ENCODE peak calls at places on chromosomes 7 and 10, in eight cellular contexts. B is NCI-H524; O is skeletal muscle cell; G is HFFc6; V is anterior cingulate cortex; E is cortex of kidney; F is stimulated activated CD4-positive, alpha-beta T cell treated with anti-CD3 and anti-CD28 coated beads, Interleukin-4, amount 100 ng/mL, for 48 hours; N is myocyte. P is an unnamed sample.

GRCh38 chr7:79612027-79612426 is 158.6 kb upstream of the MAGI2 start:
- DNase-seq in N (peak; percentile 22), F (no peak), E (no peak), V (no peak), B (no peak), O (no peak), G (no peak), P (no peak)

GRCh38 chr10:72164617-72165016 is 51.2 kb upstream of the ANAPC16 start:
- DNase-seq in F (no peak), O (no peak), V (no peak), E (no peak), G (no peak), N (no peak), B (no peak), P (no peak)

GRCh38 chr10:96261930-96262329 is 9.4 kb downstream of the BLNK start:
- DNase-seq in N (no peak), F (no peak), V (no peak), O (no peak), E (no peak), B (no peak), G (no peak), P (no peak)

GRCh38 chr7:6565655-6566054 is 11.6 kb upstream of the ZDHHC4 start:
- DNase-seq in F (no peak), G (no peak), N (no peak), B (no peak), E (no peak), O (no peak), V (no peak), P (no peak)

GRCh38 chr7:69768986-69769595 is 170.8 kb downstream of the AUTS2 start:
- DNase-seq in V (no peak), F (no peak), E (no peak), N (no peak), B (no peak), O (no peak), G (no peak), P (no peak)

GRCh38 chr7:135512135-135512887 is 2.4 kb upstream of the CNOT4 start:
- DNase-seq in E (no peak), B (peak; percentile 2), G (peak; percentile 61), O (no peak), V (no peak), F (no peak), N (peak; percentile 78), P (no peak)

GRCh38 chr10:107790271-107790670 is 625.8 kb upstream of the SORCS1 start:
- DNase-seq in F (no peak), G (no peak), V (no peak), O (no peak), E (no peak), N (peak; percentile 9), B (no peak), P (no peak)

GRCh38 chr7:137258552-137258951 is 85.0 kb downstream of the PTN start:
- DNase-seq in F (no peak), G (no peak), B (no peak), V (no peak), O (no peak), N (no peak), E (no peak), P (no peak)

GRCh38 chr7:85829817-85830432 is 643.1 kb upstream of the SEMA3D start:
- DNase-seq in O (no peak), N (no peak), E (no peak), B (no peak), V (no peak), F (no peak), G (peak; percentile 31), P (no peak)

GRCh38 chr10:110918269-110918632 is 729 bp downstream of the BBIP1 start:
- DNase-seq in V (no peak), N (peak; percentile 96), E (no peak), B (no peak), G (peak; percentile 95), F (peak; percentile 89), O (peak; percentile 88), P (peak; percentile 97)

GRCh38 chr10:31320598-31321211 is 1.7 kb downstream of the ZEB1 start:
- DNase-seq in F (no peak), E (no peak), N (peak; percentile 62), B (peak; percentile 18), G (peak; percentile 17), V (peak; percentile 38), O (no peak), P (peak; percentile 53)

GRCh38 chr10:75295901-75296441 is 60.2 kb upstream of the COMTD1 start:
- DNase-seq in F (no peak), V (no peak), B (no peak), G (no peak), O (no peak), E (no peak), N (no peak), P (no peak)

GRCh38 chr7:27180431-27181175 is 4.4 kb downstream of the HOXA11 start:
- DNase-seq in O (no peak), F (no peak), V (no peak), B (no peak), G (no peak), E (no peak), N (no peak), P (no peak)

GRCh38 chr10:111435871-111436270 is 359.0 kb downstream of the ADRA2A start:
- DNase-seq in E (no peak), F (no peak), N (no peak), O (no peak), G (no peak), B (no peak), V (no peak), P (no peak)

GRCh38 chr7:56028942-56029630 is 22.2 kb downstream of the PSPH start:
- DNase-seq in G (no peak), V (no peak), B (no peak), O (no peak), E (no peak), N (no peak), F (no peak), P (no peak)

GRCh38 chr10:21572578-21572977 is 38.5 kb downstream of the MLLT10 start:
- DNase-seq in B (no peak), F (no peak), O (peak; percentile 3), V (no peak), N (peak; percentile 77), E (no peak), G (peak; percentile 46), P (no peak)

GRCh38 chr10:123804716-123805115 is 86.9 kb downstream of the CPXM2 start:
- DNase-seq in B (no peak), F (no peak), V (no peak), N (no peak), E (no peak), O (peak; percentile 34), G (peak; percentile 75), P (no peak)

GRCh38 chr7:51315393-51316261 is 982 bp downstream of the COBL start:
- DNase-seq in N (peak; percentile 83), O (peak; percentile 15), F (no peak), V (no peak), E (no peak), G (no peak), B (no peak), P (peak; percentile 30)

GRCh38 chr10:122316224-122316884 is 45.3 kb downstream of the BTBD16 start:
- DNase-seq in E (no peak), V (no peak), G (no peak), F (no peak), O (no peak), N (no peak), B (no peak), P (no peak)

GRCh38 chr7:155680864-155681263 is 36.4 kb downstream of the RBM33 start:
- DNase-seq in O (no peak), B (no peak), F (no peak), N (no peak), E (no peak), G (no peak), V (no peak), P (no peak)

GRCh38 chr10:45653454-45653853 is 19.1 kb downstream of the ZFAND4 start:
- DNase-seq in E (no peak), B (no peak), N (no peak), G (no peak), V (no peak), F (no peak), O (no peak), P (no peak)

P was measured in left ventricle myocardium inferior.